ENCODE peak calls at places on chromosomes 16 and 17, in seven cellular contexts. J is vagina, I is transverse colon, T is upper lobe of right lung, D is GM23248, Z is right lobe of liver, B is neural progenitor cell. S is an unnamed sample.

GRCh38 chr17:42670925-42671657 is 5.7 kb downstream of the PLEKHH3 start:
- DNase-seq in J (no peak), B (no peak), I (no peak), T (no peak), D (no peak), Z (no peak), S (no peak)

GRCh38 chr17:75267403-75268232 is 3.4 kb downstream of the MIF4GD start:
- DNase-seq in J (no peak), D (no peak), Z (no peak), B (peak; percentile 57), I (peak; percentile 66), T (no peak), S (peak; percentile 58)

GRCh38 chr17:57890857-57891232 is 41.0 kb upstream of the MRPS23 start:
- DNase-seq in D (no peak), Z (no peak), T (no peak), J (no peak), B (no peak), I (no peak), S (no peak)

GRCh38 chr16:11003141-11003540 is 58.8 kb downstream of the CLEC16A start:
- DNase-seq in B (no peak), I (no peak), T (no peak), Z (no peak), J (no peak), D (no peak), S (no peak)

GRCh38 chr17:57502696-57503307 is 242.3 kb downstream of the CCDC182 start:
- DNase-seq in B (no peak), J (no peak), D (no peak), Z (no peak), T (no peak), I (no peak), S (no peak)

GRCh38 chr16:89915303-89916232 is 3.1 kb upstream of the MC1R start:
- DNase-seq in I (no peak), D (no peak), B (no peak), Z (no peak), J (no peak), T (no peak), S (no peak)

GRCh38 chr17:62965149-62965648 is 836 bp upstream of the TANC2 start:
- DNase-seq in T (no peak), B (no peak), Z (no peak), J (no peak), D (no peak), I (no peak), S (no peak)

GRCh38 chr17:13601317-13601775 is 383 bp downstream of the HS3ST3A1 start:
- DNase-seq in B (peak; percentile 67), T (no peak), D (peak; percentile 68), I (no peak), J (no peak), Z (no peak), S (no peak)

GRCh38 chr17:82407255-82407654 is 10.9 kb upstream of the HEXD start:
- DNase-seq in B (no peak), I (no peak), Z (no peak), J (no peak), D (no peak), T (no peak), S (no peak)

GRCh38 chr17:43171761-43172487 is 910 bp downstream of the NBR1 start:
- DNase-seq in D (peak; percentile 94), Z (no peak), T (no peak), I (peak; percentile 49), J (no peak), B (peak; percentile 8), S (peak; percentile 57)

GRCh38 chr17:56598471-56598870 is 5.0 kb downstream of the NOG start:
- DNase-seq in I (no peak), J (no peak), B (no peak), D (peak; percentile 54), T (no peak), Z (no peak), S (no peak)

GRCh38 chr17:44010966-44011647 is 3.7 kb downstream of the TMEM101 start:
- DNase-seq in I (no peak), J (no peak), B (no peak), Z (no peak), D (no peak), T (no peak), S (no peak)

GRCh38 chr16:77780378-77780837 is 8.0 kb upstream of the VAT1L start:
- DNase-seq in T (no peak), B (no peak), I (no peak), Z (peak; percentile 35), D (peak; percentile 86), J (no peak), S (no peak)

GRCh38 chr17:78641243-78641642 is 64.0 kb upstream of the DNAH17 start:
- DNase-seq in T (peak; percentile 33), Z (no peak), B (no peak), D (no peak), J (no peak), I (no peak), S (no peak)

GRCh38 chr16:138049-138417 is 440 bp downstream of the NPRL3 start:
- DNase-seq in D (peak; percentile 51), J (no peak), B (peak; percentile 81), I (no peak), T (peak; percentile 72), Z (peak; percentile 46), S (no peak)

GRCh38 chr16:87583453-87584131 is 18.7 kb upstream of the JPH3 start:
- DNase-seq in Z (no peak), D (peak; percentile 80), T (no peak), J (no peak), I (no peak), B (no peak), S (no peak)

GRCh38 chr17:49959183-49959935 is 9.6 kb upstream of the DLX4 start:
- DNase-seq in J (no peak), B (no peak), D (peak; percentile 42), T (no peak), I (no peak), Z (no peak), S (no peak)

GRCh38 chr17:82388223-82388921 is 16.8 kb downstream of the UTS2R start:
- DNase-seq in T (no peak), I (peak; percentile 65), D (peak; percentile 23), B (peak; percentile 39), Z (peak; percentile 78), J (no peak), S (peak; percentile 33)

GRCh38 chr17:82678265-82678891 is 20.1 kb downstream of the RAB40B start:
- DNase-seq in T (no peak), J (no peak), I (no peak), B (no peak), D (no peak), Z (peak; percentile 7), S (no peak)

GRCh38 chr17:3543453-3543852 is 14.2 kb downstream of the TRPV3 start:
- DNase-seq in D (no peak), I (no peak), J (no peak), Z (no peak), T (no peak), B (no peak), S (no peak)

GRCh38 chr17:67836205-67836987 is 11.1 kb downstream of the BPTF start:
- DNase-seq in Z (no peak), D (peak; percentile 67), I (no peak), T (no peak), B (no peak), J (no peak), S (no peak)

GRCh38 chr16:84839054-84839453 is 19.3 kb downstream of the CRISPLD2 start:
- DNase-seq in J (no peak), D (peak; percentile 75), T (no peak), I (no peak), Z (no peak), B (no peak), S (no peak)

GRCh38 chr16:11989238-11990160 is 13.0 kb downstream of the SNX29 start:
- DNase-seq in T (no peak), I (no peak), J (no peak), D (no peak), B (peak; percentile 33), Z (no peak), S (no peak)

GRCh38 chr16:12902511-12903324 is 1.3 kb downstream of the SHISA9 start:
- DNase-seq in J (no peak), B (peak; percentile 78), T (no peak), I (no peak), D (no peak), Z (no peak), S (no peak)

GRCh38 chr17:29617481-29618271 is 5.0 kb downstream of the CORO6 start:
- DNase-seq in J (peak; percentile 87), I (peak; percentile 89), T (peak; percentile 94), Z (peak; percentile 91), D (peak; percentile 50), B (peak; percentile 83), S (peak; percentile 78)
- H3K4me1 ChIP-seq in J (peaks cover 69% of the 10 kb centered on the region), I (peaks cover 59% of the 10 kb centered on the region), T (peaks cover 56% of the 10 kb centered on the region), Z (peaks cover 28% of the 10 kb centered on the region), D (no peaks in the 10 kb centered on the region), B (peaks cover 23% of the 10 kb centered on the region), S (peaks cover 8% of the 10 kb centered on the region)

DNA sequence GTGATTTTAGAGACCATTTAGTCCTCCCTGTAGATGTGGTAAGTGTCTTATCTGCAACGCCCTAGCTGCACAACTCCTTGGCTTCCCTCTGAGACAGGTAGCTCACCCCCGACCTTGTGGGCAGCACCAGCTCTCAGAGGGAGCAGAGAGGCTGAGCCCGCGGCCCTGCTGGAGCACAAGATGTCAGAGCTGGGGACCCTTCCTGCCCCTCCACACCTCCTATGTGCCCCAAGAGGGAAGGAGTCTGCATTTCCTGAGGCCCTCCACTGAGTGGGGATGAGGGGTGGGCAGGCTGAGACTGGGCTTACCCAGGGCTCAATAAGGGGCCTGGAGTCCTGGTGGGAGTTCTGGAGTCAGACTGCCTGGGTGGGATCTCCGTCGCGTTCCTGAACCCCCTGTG is 12.2 kb upstream of the ADGRG1 start:
- DNase-seq in T (peak; percentile 43), Z (no peak), D (no peak), B (no peak), I (no peak), J (no peak), S (no peak)
- H3K4me1 ChIP-seq in T (peaks cover 3% of the 10 kb centered on the region), Z (no peaks in the 10 kb centered on the region), D (peaks cover under 1% of the 10 kb centered on the region), B (peaks cover 13% of the 10 kb centered on the region), I (peaks cover 12% of the 10 kb centered on the region), J (peaks cover 9% of the 10 kb centered on the region), S (no peaks in the 10 kb centered on the region)

DNA sequence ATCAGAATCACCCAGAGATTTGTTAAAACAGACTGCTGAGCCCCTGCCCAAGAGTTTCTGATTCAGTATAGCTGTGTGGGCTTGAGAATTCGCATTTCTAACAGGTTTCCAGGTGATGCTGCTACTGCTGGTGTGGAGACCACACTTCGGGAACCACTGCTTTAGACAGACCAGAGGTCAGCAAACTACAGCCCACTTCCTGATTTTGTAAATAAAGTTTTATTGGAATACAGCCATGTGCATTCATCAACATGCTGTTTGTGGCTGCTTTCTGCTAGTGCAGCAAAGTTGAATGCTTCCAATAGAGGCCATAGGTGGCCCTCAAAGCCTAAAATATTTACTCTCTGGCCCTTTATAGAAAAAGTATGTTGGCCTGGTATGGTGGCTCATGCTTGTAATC is 32.6 kb upstream of the CLEC19A start:
- DNase-seq in Z (no peak), T (no peak), D (no peak), J (no peak), B (no peak), I (no peak), S (no peak)
- H3K4me1 ChIP-seq in Z (no peaks in the 10 kb centered on the region), T (no peaks in the 10 kb centered on the region), D (no peaks in the 10 kb centered on the region), J (no peaks in the 10 kb centered on the region), B (peaks cover 18% of the 10 kb centered on the region), I (no peaks in the 10 kb centered on the region), S (no peaks in the 10 kb centered on the region)

GRCh38 chr16:48546774-48547173 is 63.2 kb downstream of the N4BP1 start:
- DNase-seq in I (peak; percentile 63), J (no peak), B (no peak), Z (no peak), D (no peak), T (no peak), S (peak; percentile 92)

GRCh38 chr16:48542020-48542473 is 67.9 kb downstream of the N4BP1 start:
- DNase-seq in Z (peak; percentile 60), J (peak; percentile 84), B (peak; percentile 47), T (peak; percentile 81), D (peak; percentile 82), I (peak; percentile 48), S (peak; percentile 47)

GRCh38 chr16:48542966-48543365 is 67.0 kb downstream of the N4BP1 start:
- DNase-seq in B (no peak), T (peak; percentile 55), D (no peak), J (peak; percentile 86), I (no peak), Z (no peak), S (no peak)

GRCh38 chr16:48547530-48547929 is 62.5 kb downstream of the N4BP1 start:
- DNase-seq in I (no peak), B (no peak), D (no peak), T (no peak), J (no peak), Z (no peak), S (no peak)
- H3K4me1 ChIP-seq in I (peaks cover 15% of the 10 kb centered on the region), B (no peaks in the 10 kb centered on the region), D (no peaks in the 10 kb centered on the region), T (no peaks in the 10 kb centered on the region), J (no peaks in the 10 kb centered on the region), Z (peaks cover 18% of the 10 kb centered on the region), S (no peaks in the 10 kb centered on the region)